ENCODE peak calls at places on chromosomes 4 and X, in four cellular contexts. D is CD4-positive, alpha-beta memory T cell; W is IMR-90; I is uterus. B is an unnamed sample.

GRCh38 chrX:20362268-20363002 is 95.7 kb upstream of the RPS6KA3 start:
- DNase-seq in W (peak; percentile 50), D (no peak), I (no peak), B (no peak)

GRCh38 chr4:182521006-182521405 is 277.8 kb downstream of the TENM3 start:
- DNase-seq in W (no peak), I (no peak), D (no peak), B (no peak)

GRCh38 chr4:828641-829271 is 2.8 kb upstream of the CPLX1 start:
- DNase-seq in W (no peak), I (no peak), D (no peak), B (no peak)

GRCh38 chr4:137576437-137576836 is 44.1 kb upstream of the PCDH18 start:
- DNase-seq in I (no peak), D (no peak), W (peak; percentile 4), B (no peak)

GRCh38 chrX:11970935-11971334 is 167.3 kb upstream of the FRMPD4 start:
- DNase-seq in I (no peak), D (no peak), W (peak; percentile 17), B (no peak)

GRCh38 chrX:10011261-10011931 is 44.2 kb downstream of the CLDN34 start:
- DNase-seq in W (peak; percentile 29), I (no peak), D (no peak), B (no peak)

GRCh38 chrX:70527053-70527452 is 82.4 kb downstream of the DLG3 start:
- DNase-seq in W (no peak), I (no peak), D (no peak), B (no peak)

GRCh38 chr4:7929530-7929951 is 10.1 kb downstream of the AFAP1 start:
- DNase-seq in I (no peak), D (no peak), W (no peak), B (no peak)

GRCh38 chr4:186936496-186937375 is 213.1 kb upstream of the FAT1 start:
- DNase-seq in I (no peak), W (peak; percentile 88), D (no peak), B (no peak)

GRCh38 chr4:25821899-25822298 is 40.9 kb downstream of the SEL1L3 start:
- DNase-seq in W (no peak), D (no peak), I (no peak), B (no peak)

GRCh38 chr4:123616970-123617392 is 220.4 kb downstream of the SPRY1 start:
- DNase-seq in D (peak; percentile 72), I (peak; percentile 61), W (no peak), B (peak; percentile 28)

GRCh38 chr4:83490876-83491450 is 6.1 kb upstream of the ABRAXAS1 start:
- DNase-seq in W (peak; percentile 18), I (no peak), D (peak; percentile 29), B (no peak)

GRCh38 chr4:63563288-63564014 is 845.8 kb downstream of the TECRL start:
- DNase-seq in W (no peak), D (no peak), I (no peak), B (no peak)

GRCh38 chr4:16233569-16234177 is 7.4 kb upstream of the TAPT1 start:
- DNase-seq in I (no peak), W (no peak), D (no peak), B (no peak)

GRCh38 chr4:163273922-163274321 is 58.5 kb downstream of the NPY1R start:
- DNase-seq in W (no peak), I (no peak), D (no peak), B (no peak)

DNA sequence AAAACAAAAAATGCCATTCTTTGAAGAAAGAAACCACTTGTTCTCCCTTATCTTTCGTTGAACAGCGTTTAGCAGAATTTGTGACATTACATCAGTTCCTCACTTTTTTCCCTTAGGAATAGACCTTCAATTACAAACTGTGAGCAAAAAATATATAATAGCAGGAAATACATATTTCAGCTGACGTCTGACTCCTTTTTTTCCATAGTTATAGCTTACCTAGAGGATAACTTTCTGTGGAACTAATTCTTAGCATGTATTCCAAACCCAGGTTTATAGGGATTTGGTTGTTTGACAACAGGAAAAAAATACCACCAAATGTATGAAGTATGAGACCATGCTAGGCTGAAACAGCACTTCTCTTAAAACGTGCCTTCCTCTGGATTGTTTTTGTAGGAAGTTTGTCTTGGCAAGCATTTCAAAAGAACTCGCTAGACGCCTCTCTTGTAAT is 2.0 kb upstream of the LIMCH1 start:
- DNase-seq in W (no peak), D (no peak), I (no peak), B (no peak)
- H3K4me1 ChIP-seq in W (no peaks in the 10 kb centered on the region), D (no peaks in the 10 kb centered on the region), I (no peaks in the 10 kb centered on the region), B (no peaks in the 10 kb centered on the region)

GRCh38 chrX:120561634-120562568 is 1.1 kb upstream of the CUL4B start:
- DNase-seq in D (no peak), I (no peak), W (no peak), B (no peak)
- H3K4me3 ChIP-seq in D (peak overlapping the region; percentile 6), I (peak overlapping the region; percentile 25), W (peak overlapping the region; percentile 96), B (peak overlapping the region; percentile 87)

GRCh38 chr4:53913098-53913497 is 151.3 kb downstream of the CHIC2 start:
- DNase-seq in W (no peak), D (no peak), I (no peak), B (no peak)
- H3K4me1 ChIP-seq in W (peaks cover 16% of the 10 kb centered on the region), D (peaks cover 3% of the 10 kb centered on the region), I (no peaks in the 10 kb centered on the region), B (no peaks in the 10 kb centered on the region)

GRCh38 chrX:41518127-41518840 is 71.1 kb downstream of the NYX start:
- DNase-seq in W (no peak), I (no peak), D (no peak), B (no peak)
- H3K4me3 ChIP-seq in W (no peak overlapping the region), I (no peak overlapping the region), D (no peak overlapping the region), B (no peak overlapping the region)

GRCh38 chr4:52244103-52244772 is 193.1 kb downstream of the SPATA18 start:
- DNase-seq in I (no peak), D (no peak), W (no peak), B (no peak)

GRCh38 chr4:52241916-52242315 is 190.8 kb downstream of the SPATA18 start:
- DNase-seq in I (no peak), D (no peak), W (no peak), B (no peak)

GRCh38 chr4:52246834-52247233 is 195.7 kb downstream of the SPATA18 start:
- DNase-seq in W (no peak), I (no peak), D (no peak), B (no peak)

GRCh38 chr4:52244773-52245360 is 193.8 kb downstream of the SPATA18 start:
- DNase-seq in I (no peak), W (no peak), D (no peak), B (no peak)

GRCh38 chr4:52243367-52243766 is 192.3 kb downstream of the SPATA18 start:
- DNase-seq in I (no peak), D (no peak), W (no peak), B (no peak)
- H3K4me1 ChIP-seq in I (peaks cover 6% of the 10 kb centered on the region), D (no peaks in the 10 kb centered on the region), W (no peaks in the 10 kb centered on the region), B (no peaks in the 10 kb centered on the region)

DNA sequence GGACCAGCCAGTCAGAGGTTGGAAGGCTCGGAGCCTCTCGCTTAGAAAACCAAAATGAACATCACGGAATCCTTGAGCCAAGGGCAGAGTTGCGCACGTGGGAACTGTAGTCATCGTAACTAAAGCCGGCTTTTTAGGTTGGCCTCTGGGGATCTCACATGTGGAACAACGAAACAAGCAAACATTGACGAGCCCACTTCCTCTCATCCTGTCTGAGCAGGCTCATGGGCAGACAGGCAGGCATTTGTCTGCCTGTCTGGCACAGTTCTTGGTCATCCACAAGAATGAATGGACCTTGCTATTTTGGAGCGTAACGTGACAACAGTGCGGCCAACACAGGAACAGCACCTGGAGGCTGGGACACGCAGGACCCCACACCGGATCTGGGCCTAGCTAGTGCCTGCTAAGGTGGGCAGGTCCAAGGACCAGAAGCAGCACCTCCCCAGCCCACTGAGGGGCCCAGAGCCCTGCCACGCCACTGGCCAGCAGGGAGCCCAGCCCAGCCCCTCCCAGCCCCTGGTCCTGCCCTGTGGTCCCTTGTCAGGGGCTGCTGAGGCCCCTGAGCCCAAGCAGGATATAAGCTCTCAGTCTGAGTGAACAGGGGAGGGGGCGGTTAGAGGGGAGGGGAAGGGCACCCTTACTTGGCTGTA is 9.2 kb upstream of the TREX2 start:
- DNase-seq in W (no peak), I (no peak), D (no peak), B (no peak)
- H3K4me3 ChIP-seq in W (no peak overlapping the region), I (no peak overlapping the region), D (no peak overlapping the region), B (no peak overlapping the region)

GRCh38 chr4:121143126-121143525 is 21.0 kb downstream of the TNIP3 start:
- DNase-seq in I (no peak), W (peak; percentile 11), D (no peak), B (no peak)

GRCh38 chr4:121138014-121138413 is 26.1 kb downstream of the TNIP3 start:
- DNase-seq in D (no peak), I (no peak), W (no peak), B (no peak)

GRCh38 chr4:121140712-121141111 is 23.4 kb downstream of the TNIP3 start:
- DNase-seq in I (no peak), W (peak; percentile 57), D (no peak), B (no peak)

GRCh38 chr4:121139533-121140222 is 24.4 kb downstream of the TNIP3 start:
- DNase-seq in D (peak; percentile 21), W (peak; percentile 89), I (no peak), B (no peak)

GRCh38 chr4:121138445-121138844 is 25.7 kb downstream of the TNIP3 start:
- DNase-seq in D (no peak), I (no peak), W (no peak), B (no peak)
- H3K4me1 ChIP-seq in D (peaks cover 22% of the 10 kb centered on the region), I (no peaks in the 10 kb centered on the region), W (peaks cover 5% of the 10 kb centered on the region), B (peaks cover 6% of the 10 kb centered on the region)

GRCh38 chrX:13938766-13939530 is 90.7 kb downstream of the GEMIN8 start:
- DNase-seq in D (no peak), I (no peak), W (no peak), B (no peak)
- H3K4me3 ChIP-seq in D (no peak overlapping the region), I (no peak overlapping the region), W (peak overlapping the region; percentile 43), B (peak overlapping the region; percentile 39)